ENCODE peak calls at places on chromosomes 3 and 15, in five cellular contexts. C is PC-9, K is glutamatergic neuron, E is dorsolateral prefrontal cortex, G is cardiac muscle cell. O is an unnamed sample.

GRCh38 chr15:50181206-50181982 is 602 bp upstream of the SLC27A2 start:
- DNase-seq in E (peak; percentile 56), C (no peak), K (peak; percentile 24), G (no peak), O (no peak)

GRCh38 chr3:97935842-97936241 is 36.4 kb downstream of the RIOX2 start:
- DNase-seq in C (peak; percentile 46), E (no peak), K (no peak), G (no peak), O (no peak)

GRCh38 chr15:90192961-90193786 is 8.0 kb upstream of the SEMA4B start:
- DNase-seq in K (no peak), C (no peak), G (no peak), E (peak; percentile 68), O (no peak)

GRCh38 chr3:167808910-167809309 is 73.4 kb downstream of the SERPINI1 start:
- DNase-seq in G (no peak), E (no peak), K (no peak), C (no peak), O (no peak)

GRCh38 chr15:38683382-38684242 is 119.0 kb upstream of the RASGRP1 start:
- DNase-seq in C (no peak), E (peak; percentile 47), G (peak; percentile 66), K (peak; percentile 60), O (peak; percentile 43)

GRCh38 chr3:176286456-176287115 is 910.7 kb downstream of the TBL1XR1 start:
- DNase-seq in E (no peak), G (no peak), K (no peak), C (no peak), O (no peak)

GRCh38 chr3:152459572-152459971 is 190.8 kb downstream of the MBNL1 start:
- DNase-seq in K (no peak), G (no peak), C (no peak), E (no peak), O (no peak)

GRCh38 chr15:83207622-83208356 is at the start of gene HDGFL3:
- DNase-seq in G (peak; percentile 75), E (peak; percentile 78), K (peak; percentile 75), C (no peak), O (peak; percentile 62)

GRCh38 chr3:177282028-177282655 is 84.9 kb upstream of the TBL1XR1 start:
- DNase-seq in G (no peak), C (peak; percentile 47), K (no peak), E (no peak), O (no peak)

GRCh38 chr15:75666823-75667501 is 19.2 kb downstream of the SNX33 start:
- DNase-seq in E (no peak), K (peak; percentile 52), C (peak; percentile 98), G (no peak), O (peak; percentile 84)

GRCh38 chr15:62691008-62691407 is 351.5 kb upstream of the TPM1 start:
- DNase-seq in E (no peak), G (no peak), K (no peak), C (no peak), O (no peak)

DNA sequence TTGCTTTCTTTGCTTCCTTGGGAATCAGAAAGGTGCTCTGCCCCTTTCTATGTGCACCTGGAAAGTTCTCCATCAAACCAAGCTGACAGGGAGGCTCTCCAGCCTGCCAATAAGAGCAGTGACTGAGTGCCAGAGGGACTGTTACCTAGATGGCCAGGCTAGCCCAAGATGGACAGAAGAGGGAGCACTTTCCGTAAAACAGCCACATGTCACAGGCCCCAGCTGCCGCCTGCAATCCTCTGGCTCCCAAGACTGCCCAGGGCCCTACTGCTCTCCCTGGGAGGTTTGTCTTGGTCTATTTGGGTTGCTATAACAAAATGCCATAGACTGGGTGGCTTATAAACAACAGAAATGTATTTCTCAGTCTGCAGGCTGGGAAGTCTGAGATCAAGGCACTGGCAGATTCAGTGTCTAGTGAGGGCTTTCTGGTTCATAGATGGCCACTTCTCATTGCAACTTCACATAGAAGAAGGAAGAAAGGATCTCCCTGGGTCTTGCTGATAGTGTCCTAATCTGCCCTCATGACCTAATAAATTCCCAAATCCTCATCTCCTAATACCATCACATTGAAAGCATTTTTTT is 72.3 kb downstream of the TAMM41 start:
- DNase-seq in E (peak; percentile 9), C (no peak), K (peak; percentile 68), G (peak; percentile 48), O (peak; percentile 62)
- TF ChIP-seq CTCF in E (peak; percentile 34), C (peak; percentile 66), K (peak; percentile 47), G (peak; percentile 55), O (peak; percentile 46)

DNA sequence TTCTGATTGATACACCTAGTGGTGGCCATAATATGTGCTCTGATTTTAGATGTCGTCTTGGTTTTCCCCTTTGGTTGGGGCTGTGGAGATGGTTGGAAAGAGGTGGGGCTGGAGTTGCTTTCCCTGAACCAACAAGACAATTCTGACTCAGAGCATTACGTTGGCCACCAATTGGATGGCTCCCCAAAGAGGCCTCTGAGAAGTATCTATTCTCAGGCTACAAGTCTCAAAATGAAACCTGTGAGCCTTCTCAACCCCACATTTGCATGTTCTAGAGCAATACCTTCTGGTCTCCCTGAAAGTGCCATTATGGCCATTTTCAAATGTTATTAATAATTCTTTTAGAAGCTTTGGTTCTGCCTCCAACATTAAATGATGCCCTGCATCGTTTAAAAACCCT is 188.4 kb upstream of the WNT5A start:
- DNase-seq in G (no peak), E (no peak), C (no peak), K (no peak), O (no peak)
- TF ChIP-seq CTCF in G (no peak), E (no peak), C (no peak), K (no peak), O (no peak)

GRCh38 chr3:50592568-50592967 is 19.0 kb downstream of the CISH start:
- DNase-seq in G (no peak), C (no peak), K (no peak), E (no peak), O (no peak)
- TF ChIP-seq CTCF in G (no peak), C (no peak), K (no peak), E (no peak), O (no peak)

GRCh38 chr15:26082069-26082832 is 219.1 kb upstream of the ATP10A start:
- DNase-seq in K (peak; percentile 98), E (peak; percentile 99), C (peak; percentile 76), G (peak; percentile 96), O (peak; percentile 80)
- TF ChIP-seq CTCF in K (no peak), E (no peak), C (no peak), G (no peak), O (no peak)

GRCh38 chr15:44023176-44023575 is 171.9 kb downstream of the FRMD5 start:
- DNase-seq in G (no peak), E (no peak), K (no peak), C (no peak), O (no peak)
- TF ChIP-seq CTCF in G (peak; percentile 9), E (no peak), K (no peak), C (no peak), O (no peak)

DNA sequence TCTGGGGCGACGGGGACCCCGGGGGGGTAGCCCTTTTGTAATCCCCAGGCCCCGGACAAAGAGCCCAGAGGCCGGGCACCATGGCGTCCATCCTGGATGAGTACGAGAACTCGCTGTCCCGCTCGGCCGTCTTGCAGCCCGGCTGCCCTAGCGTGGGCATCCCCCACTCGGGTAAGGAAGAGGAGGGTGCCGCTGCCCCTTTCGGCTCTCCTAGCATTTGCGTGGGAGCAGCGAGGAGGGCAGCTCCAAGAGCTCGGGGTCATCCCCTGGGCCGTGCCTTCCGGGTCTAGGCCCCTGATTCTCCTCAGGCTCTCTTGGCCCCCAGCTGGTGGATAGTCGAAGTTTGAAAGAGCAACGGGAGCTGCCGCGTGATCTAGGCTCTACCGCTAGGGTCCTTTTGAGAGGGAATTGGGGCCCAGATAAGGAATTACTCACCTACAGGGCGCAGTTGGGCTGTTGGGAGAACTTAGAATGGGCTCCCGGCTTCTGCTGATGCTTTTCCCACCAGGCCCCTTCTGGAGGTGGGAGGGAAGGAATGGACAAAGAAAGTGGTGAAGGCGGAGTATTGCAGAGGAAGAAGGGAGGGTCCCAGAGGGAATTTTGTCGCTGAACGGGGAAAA is 549 bp downstream of the VPS18 start:
- DNase-seq in K (peak; percentile 65), C (peak; percentile 69), G (peak; percentile 74), E (no peak), O (peak; percentile 61)
- TF ChIP-seq CTCF in K (no peak), C (no peak), G (peak; percentile 62), E (peak; percentile 25), O (peak; percentile 13)

GRCh38 chr3:182617511-182617910 is 175.8 kb upstream of the ATP11B start:
- DNase-seq in K (no peak), G (no peak), C (no peak), E (no peak), O (no peak)

GRCh38 chr3:182621435-182622240 is 171.7 kb upstream of the ATP11B start:
- DNase-seq in K (no peak), C (no peak), E (no peak), G (peak; percentile 25), O (peak; percentile 32)

GRCh38 chr3:182620715-182621434 is 172.4 kb upstream of the ATP11B start:
- DNase-seq in G (no peak), K (no peak), C (no peak), E (no peak), O (no peak)

GRCh38 chr3:182618981-182619591 is 174.2 kb upstream of the ATP11B start:
- DNase-seq in K (no peak), E (no peak), C (peak; percentile 95), G (no peak), O (peak; percentile 39)

DNA sequence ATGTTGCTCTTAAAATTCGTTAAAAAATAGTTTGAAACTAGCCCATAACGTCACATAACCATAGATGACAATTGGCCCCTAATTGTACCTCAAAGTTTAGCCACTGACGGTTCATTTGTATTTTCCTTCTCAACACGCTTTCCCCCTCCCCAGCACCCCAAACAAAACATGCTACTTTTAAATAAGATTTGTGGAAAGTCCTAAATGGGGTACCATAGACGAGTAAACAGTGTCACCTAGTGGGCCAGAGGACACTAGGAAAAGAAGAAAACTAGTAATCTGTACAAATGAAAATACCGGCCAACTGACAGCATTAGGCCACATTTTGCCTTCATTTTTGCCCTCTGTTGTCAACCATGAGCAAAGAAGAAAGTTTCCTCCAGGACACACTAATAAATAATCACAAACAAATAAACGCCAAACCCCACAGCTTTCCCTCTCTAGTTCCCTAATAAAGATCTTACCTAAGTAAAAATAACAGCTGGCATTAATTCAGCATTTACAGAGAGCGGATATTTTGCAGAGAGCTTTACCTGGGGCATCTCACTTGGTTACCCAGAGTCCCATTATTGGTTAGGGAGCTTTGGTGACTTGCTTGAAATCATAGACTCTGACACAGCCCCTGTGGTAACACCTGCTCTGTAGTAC is 175.1 kb upstream of the ATP11B start:
- DNase-seq in C (peak; percentile 62), G (peak; percentile 32), K (no peak), E (no peak), O (peak; percentile 57)
- TF ChIP-seq CTCF in C (peak; percentile 95), G (peak; percentile 15), K (no peak), E (peak; percentile 62), O (peak; percentile 87)

GRCh38 chr3:53422954-53423708 is 71.3 kb upstream of the CACNA1D start:
- DNase-seq in E (no peak), G (no peak), C (no peak), K (no peak), O (no peak)

GRCh38 chr3:53425936-53426335 is 68.5 kb upstream of the CACNA1D start:
- DNase-seq in G (no peak), K (no peak), C (no peak), E (no peak), O (no peak)

GRCh38 chr3:53426918-53427317 is 67.5 kb upstream of the CACNA1D start:
- DNase-seq in G (no peak), K (no peak), E (no peak), C (no peak), O (peak; percentile 15)
- TF ChIP-seq CTCF in G (no peak), K (no peak), E (peak; percentile 24), C (no peak), O (no peak)